ENCODE peak calls at places on chromosomes 12 and 14, in nine cellular contexts. Y, U, H, I, F, M, G, A and Z are unnamed samples.

GRCh38 chr12:116152268-116152667 is 125.2 kb downstream of the MED13L start:
- DNase-seq in Y (peak), A (no peak), M (no peak), H (no peak), U (no peak), F (peak), G (no peak), I (no peak), Z (no peak)

GRCh38 chr12:14554281-14555008 is 13.2 kb downstream of the PLBD1 start:
- DNase-seq in I (no peak), A (no peak), G (no peak), M (peak), U (peak), Y (peak), H (peak), F (no peak), Z (no peak)

GRCh38 chr12:65930114-65930828 is 106.0 kb downstream of the HMGA2 start:
- DNase-seq in I (no peak), A (no peak), G (no peak), Y (no peak), H (peak), M (no peak), U (no peak), F (no peak), Z (no peak)

GRCh38 chr12:94168041-94168440 is 19.7 kb downstream of the PLXNC1 start:
- DNase-seq in F (peak), Y (no peak), I (no peak), A (no peak), M (no peak), G (no peak), H (no peak), U (no peak), Z (no peak)

GRCh38 chr14:101064121-101064661 is 160.7 kb upstream of the RTL1 start:
- DNase-seq in F (no peak), M (peak), G (no peak), H (no peak), I (no peak), A (no peak), Y (no peak), U (no peak), Z (no peak)

GRCh38 chr12:76878045-76878898 is 547 bp downstream of the CSRP2 start:
- DNase-seq in Y (no peak), M (no peak), F (peak), I (peak), G (peak), U (no peak), A (no peak), H (peak), Z (no peak)

GRCh38 chr14:29458547-29458946 is 469.1 kb downstream of the PRKD1 start:
- DNase-seq in Y (no peak), G (no peak), A (no peak), H (no peak), I (no peak), F (peak), U (no peak), M (no peak), Z (no peak)

GRCh38 chr12:63151061-63151897 is at the start of gene AVPR1A:
- DNase-seq in F (peak), H (no peak), U (no peak), Y (no peak), G (no peak), I (peak), A (no peak), M (no peak), Z (no peak)

GRCh38 chr14:49975286-49975685 is 82.4 kb downstream of the ARF6 start:
- DNase-seq in M (no peak), A (no peak), U (no peak), H (no peak), G (no peak), I (no peak), F (peak), Y (peak), Z (peak)

GRCh38 chr14:77067632-77068514 is 30.2 kb upstream of the CIPC start:
- DNase-seq in M (peak), F (peak), U (peak), I (peak), Y (peak), A (peak), H (peak), G (peak), Z (no peak)

GRCh38 chr14:32006267-32007110 is 70.6 kb upstream of the ARHGAP5 start:
- DNase-seq in H (no peak), M (peak), A (no peak), G (no peak), U (no peak), F (peak), I (peak), Y (peak), Z (no peak)

GRCh38 chr12:131928080-131928764 is 854 bp upstream of the PUS1 start:
- DNase-seq in U (no peak), H (no peak), F (peak), Y (peak), G (no peak), I (no peak), A (no peak), M (no peak), Z (no peak)

GRCh38 chr12:24778486-24779304 is 170.2 kb downstream of the BCAT1 start:
- DNase-seq in M (no peak), U (no peak), H (no peak), G (peak), A (no peak), F (peak), I (peak), Y (peak), Z (peak)

GRCh38 chr12:64836856-64837255 is 12.4 kb downstream of the TBC1D30 start:
- DNase-seq in G (no peak), Y (no peak), I (no peak), U (no peak), A (no peak), H (no peak), M (no peak), F (no peak), Z (no peak)

GRCh38 chr14:102187044-102187443 is 47.3 kb downstream of the WDR20 start:
- DNase-seq in G (no peak), F (peak), H (no peak), I (peak), U (no peak), M (no peak), A (no peak), Y (peak), Z (peak)

GRCh38 chr12:121781751-121782615 is 11.5 kb downstream of the RHOF start:
- DNase-seq in G (peak), Y (peak), U (no peak), I (no peak), M (no peak), A (no peak), F (peak), H (no peak), Z (no peak)

GRCh38 chr12:94290353-94290752 is 142.0 kb downstream of the PLXNC1 start:
- DNase-seq in F (no peak), I (no peak), Y (no peak), U (no peak), H (no peak), A (no peak), M (no peak), G (no peak), Z (no peak)

GRCh38 chr14:37903561-37904191 is 304.0 kb upstream of the SSTR1 start:
- DNase-seq in H (no peak), F (peak), I (peak), Y (peak), G (peak), M (no peak), U (no peak), A (no peak), Z (peak)

GRCh38 chr14:75361751-75362433 is 65.9 kb upstream of the JDP2 start:
- DNase-seq in U (peak), F (no peak), G (no peak), I (no peak), H (no peak), Y (peak), M (no peak), A (no peak), Z (no peak)

GRCh38 chr14:43981135-43981787 is 525.8 kb downstream of the FSCB start:
- DNase-seq in Y (no peak), U (no peak), A (no peak), G (no peak), M (no peak), H (no peak), I (no peak), F (no peak), Z (no peak)

GRCh38 chr14:48008646-48009045 is 333.2 kb upstream of the MDGA2 start:
- DNase-seq in U (no peak), I (no peak), H (no peak), G (no peak), F (no peak), Y (no peak), M (no peak), A (no peak), Z (no peak)

GRCh38 chr12:69415471-69416275 is 54.5 kb upstream of the FRS2 start:
- DNase-seq in Y (peak), F (peak), G (peak), A (no peak), U (peak), I (peak), M (no peak), H (peak), Z (peak)

GRCh38 chr12:64665506-64665905 is 55.2 kb downstream of the RASSF3 start:
- DNase-seq in H (peak), G (peak), M (no peak), F (peak), U (no peak), Y (peak), I (no peak), A (no peak), Z (no peak)

GRCh38 chr12:31650927-31651326 is 8.6 kb upstream of the ETFBKMT start:
- DNase-seq in G (no peak), H (peak), Y (no peak), M (no peak), I (no peak), A (no peak), F (no peak), U (no peak), Z (no peak)

GRCh38 chr14:93969082-93969828 is 7.1 kb downstream of the ASB2 start:
- DNase-seq in A (no peak), G (peak), Y (no peak), H (no peak), F (no peak), I (no peak), M (no peak), U (no peak), Z (no peak)

GRCh38 chr12:47124451-47124850 is 44.7 kb upstream of the AMIGO2 start:
- DNase-seq in U (no peak), M (no peak), F (peak), H (no peak), A (no peak), G (no peak), Y (peak), I (no peak), Z (no peak)

GRCh38 chr12:109727039-109727723 is 13.6 kb downstream of the FAM222A start:
- DNase-seq in I (no peak), F (no peak), M (peak), Y (no peak), H (no peak), U (peak), G (no peak), A (no peak), Z (no peak)

GRCh38 chr12:32136404-32136803 is 29.8 kb downstream of the BICD1 start:
- DNase-seq in H (no peak), A (no peak), F (no peak), U (no peak), I (no peak), Y (no peak), G (no peak), M (no peak), Z (no peak)

GRCh38 chr12:65300679-65301349 is 22.3 kb downstream of the MSRB3 start:
- DNase-seq in M (no peak), Y (peak), A (no peak), F (peak), U (no peak), H (no peak), G (peak), I (peak), Z (no peak)

GRCh38 chr14:28661171-28661772 is 105.3 kb upstream of the FOXG1 start:
- DNase-seq in Y (peak), A (no peak), U (no peak), H (no peak), G (no peak), F (peak), I (no peak), M (no peak), Z (no peak)

GRCh38 chr14:105864116-105864515 is 337.7 kb downstream of the TMEM121 start:
- DNase-seq in G (no peak), I (no peak), Y (no peak), U (peak), H (no peak), A (no peak), F (no peak), M (no peak), Z (no peak)

GRCh38 chr12:103175625-103176024 is 218.2 kb downstream of the ASCL1 start:
- DNase-seq in H (no peak), Y (no peak), I (no peak), U (no peak), G (no peak), A (no peak), M (no peak), F (no peak), Z (no peak)

GRCh38 chr14:67773844-67774377 is 42.5 kb downstream of the ZFYVE26 start:
- DNase-seq in I (no peak), M (no peak), Y (no peak), G (no peak), F (no peak), H (no peak), A (no peak), U (no peak), Z (no peak)

GRCh38 chr12:49582201-49582600 is 14.3 kb upstream of the MCRS1 start:
- DNase-seq in Y (no peak), I (no peak), G (no peak), U (no peak), H (no peak), M (no peak), F (no peak), A (no peak), Z (no peak)

GRCh38 chr12:66688836-66689439 is 10.1 kb upstream of the GRIP1 start:
- DNase-seq in G (peak), Y (peak), H (peak), I (peak), F (peak), A (peak), M (no peak), U (no peak), Z (no peak)

GRCh38 chr12:122839907-122840554 is 4.8 kb downstream of the HIP1R start:
- DNase-seq in G (no peak), U (no peak), M (no peak), Y (no peak), F (no peak), H (no peak), I (no peak), A (no peak), Z (no peak)

GRCh38 chr14:49114161-49114893 is 471.9 kb downstream of the RPS29 start:
- DNase-seq in I (no peak), U (no peak), M (no peak), G (no peak), A (no peak), F (no peak), H (no peak), Y (no peak), Z (no peak)

DNA sequence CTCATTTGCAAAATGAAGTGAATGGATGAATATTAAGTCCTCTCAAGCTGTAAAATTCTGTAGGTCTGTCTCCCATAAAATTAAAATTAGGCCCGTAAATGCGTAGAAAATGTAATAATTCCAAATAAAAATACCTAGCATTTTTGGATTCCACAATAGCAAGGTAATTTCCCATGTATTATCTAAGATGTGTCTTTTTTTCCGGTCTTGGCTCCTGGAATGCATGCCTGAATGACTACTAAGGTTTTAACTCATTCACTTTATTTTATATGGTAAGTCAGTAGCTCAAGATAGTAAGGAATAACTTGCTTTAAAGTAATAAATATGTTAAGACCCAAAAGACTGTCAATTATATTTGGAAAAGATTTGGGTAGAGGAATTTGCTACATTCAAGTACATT is 11.1 kb downstream of the TXNRD1 start:
- DNase-seq in G (no peak), Y (peak), A (no peak), U (no peak), F (peak), H (no peak), I (no peak), M (no peak), Z (no peak)
- TF ChIP-seq CTCF in G (no peak), Y (no peak), A (no peak), U (no peak), F (no peak), H (no peak), I (no peak), M (no peak), Z (no peak)

GRCh38 chr12:2051700-2052625 is 824 bp upstream of the CACNA1C start:
- DNase-seq in H (no peak), U (no peak), F (no peak), I (no peak), G (no peak), M (no peak), A (no peak), Y (no peak), Z (no peak)

GRCh38 chr12:2054091-2055018 is 1.6 kb downstream of the CACNA1C start:
- DNase-seq in H (no peak), A (no peak), Y (no peak), I (no peak), U (no peak), M (peak), F (peak), G (no peak), Z (no peak)

GRCh38 chr12:2052861-2053674 is at the start of gene CACNA1C:
- DNase-seq in H (peak), U (peak), I (no peak), Y (peak), M (peak), A (no peak), F (peak), G (peak), Z (no peak)

GRCh38 chr12:2057041-2057792 is 4.4 kb downstream of the CACNA1C start:
- DNase-seq in I (no peak), M (peak), H (peak), F (peak), U (peak), Y (peak), G (peak), A (peak), Z (no peak)

GRCh38 chr12:2053675-2054070 is 886 bp downstream of the CACNA1C start:
- DNase-seq in F (no peak), I (no peak), H (no peak), M (no peak), A (no peak), G (no peak), Y (no peak), U (no peak), Z (no peak)
- H3K4me3 ChIP-seq in F (peak), I (no peak), H (peak), M (peak), A (no peak), G (no peak), Y (peak), U (peak), Z (peak)

GRCh38 chr14:25041898-25042297 is 8.0 kb downstream of the STXBP6 start:
- DNase-seq in M (no peak), U (no peak), I (no peak), H (no peak), G (no peak), Y (no peak), A (no peak), F (no peak), Z (no peak)

GRCh38 chr14:25044299-25044698 is 5.6 kb downstream of the STXBP6 start:
- DNase-seq in Y (no peak), H (no peak), U (no peak), I (no peak), G (no peak), M (no peak), A (no peak), F (no peak), Z (no peak)

GRCh38 chr14:25039933-25040332 is 10.0 kb downstream of the STXBP6 start:
- DNase-seq in A (no peak), F (no peak), Y (no peak), G (no peak), M (no peak), H (no peak), U (no peak), I (no peak), Z (no peak)

GRCh38 chr14:25041484-25041883 is 8.5 kb downstream of the STXBP6 start:
- DNase-seq in M (no peak), A (no peak), H (no peak), U (no peak), F (no peak), I (no peak), G (no peak), Y (no peak), Z (no peak)

DNA sequence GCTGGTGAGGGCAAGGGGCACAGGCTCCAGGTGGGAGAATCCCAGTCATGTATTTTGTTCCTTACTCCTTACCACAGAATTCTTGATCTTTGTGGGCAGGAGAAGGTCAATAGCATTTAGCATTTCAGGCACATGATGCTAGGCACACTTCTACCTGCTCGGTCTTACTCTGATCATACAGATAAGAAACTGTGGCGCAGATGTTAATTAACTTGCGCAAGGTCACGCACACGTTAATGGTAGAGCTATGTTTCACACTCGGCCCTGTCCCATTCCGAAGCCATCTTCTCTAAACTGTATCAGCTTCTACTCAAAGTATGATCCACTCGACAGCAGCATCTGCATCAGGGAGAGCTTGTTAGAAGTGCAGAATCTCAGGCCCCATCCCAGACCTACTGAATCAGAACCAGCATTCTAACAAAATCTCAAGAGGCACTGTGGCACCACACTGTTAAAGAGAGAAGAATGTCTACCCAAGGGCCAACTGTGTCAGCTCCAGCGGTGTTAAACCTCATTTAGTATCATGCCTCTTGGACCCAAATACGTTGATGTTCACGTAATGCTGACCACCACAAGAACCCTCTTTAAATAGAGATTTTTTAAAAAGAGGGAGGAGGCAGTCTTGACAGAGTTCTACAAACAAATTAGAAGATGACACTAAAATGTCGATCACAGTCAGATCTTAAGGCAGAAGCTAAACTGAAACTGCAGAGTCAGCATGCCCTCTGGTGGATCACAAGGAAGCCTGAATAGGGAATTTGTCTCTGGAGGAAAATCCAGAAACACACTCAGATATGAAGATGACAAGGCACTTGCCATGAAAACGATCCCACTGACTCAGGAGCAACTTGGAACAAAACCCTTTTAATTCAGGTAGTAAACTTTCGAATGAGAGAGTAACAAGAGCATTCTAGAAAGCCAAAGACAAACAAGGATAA is 7.3 kb downstream of the STXBP6 start:
- DNase-seq in H (peak), G (no peak), F (peak), U (no peak), A (no peak), M (no peak), I (no peak), Y (peak), Z (no peak)
- TF ChIP-seq CTCF in H (peak), G (peak), F (peak), U (peak), A (no peak), M (peak), I (peak), Y (peak), Z (peak)

GRCh38 chr14:64509036-64509435 is 4.5 kb downstream of the ZBTB1 start:
- DNase-seq in F (no peak), A (no peak), I (no peak), G (no peak), U (no peak), H (peak), Y (no peak), M (no peak), Z (no peak)
- H3K4me3 ChIP-seq in F (no peak), A (no peak), I (no peak), G (no peak), U (no peak), H (no peak), Y (no peak), M (no peak), Z (no peak)